ENCODE peak calls at places on chromosomes 4 and X, in six cellular contexts. E is GM23248; F is CD8-positive, alpha-beta memory T cell; M is lower lobe of right lung; T is ovary; W is left lung. S is an unnamed sample. For H3K9me3, the result is how much of the 10 kb centered on the place peaks cover.

GRCh38 chr4:110164251-110164650 is 34.2 kb downstream of the ELOVL6 start:
- DNase-seq in F (no peak), W (no peak), T (no peak), E (peak), M (no peak), S (peak)

GRCh38 chr4:13322681-13323101 is 161.4 kb downstream of the RAB28 start:
- DNase-seq in T (no peak), F (no peak), E (peak), M (no peak), W (no peak), S (no peak)

GRCh38 chrX:110125435-110125834 is 122.5 kb downstream of the TMEM164 start:
- DNase-seq in E (no peak), M (no peak), F (no peak), T (no peak), W (no peak), S (no peak)

GRCh38 chr4:72302981-72303704 is 265.9 kb downstream of the ADAMTS3 start:
- DNase-seq in T (no peak), F (no peak), M (no peak), W (no peak), E (peak), S (peak)

GRCh38 chr4:12421364-12421763 is 992.7 kb upstream of the HS3ST1 start:
- DNase-seq in W (no peak), T (no peak), M (no peak), F (no peak), E (no peak), S (no peak)

GRCh38 chrX:40402771-40403533 is 177.8 kb upstream of the ATP6AP2 start:
- DNase-seq in M (no peak), F (no peak), T (peak), W (peak), E (peak), S (peak)

GRCh38 chrX:46588263-46588662 is 14.7 kb downstream of the CHST7 start:
- DNase-seq in F (no peak), E (peak), M (no peak), W (no peak), T (no peak), S (no peak)

GRCh38 chrX:12865359-12865758 is 1.5 kb upstream of the TLR7 start:
- DNase-seq in T (no peak), F (no peak), E (no peak), W (no peak), M (no peak), S (no peak)

GRCh38 chr4:184649971-184650855 is 675 bp downstream of the PRIMPOL start:
- DNase-seq in E (peak), W (peak), F (no peak), M (no peak), T (no peak), S (peak)

GRCh38 chrX:143462696-143463095 is 54.6 kb downstream of the SPANXN3 start:
- DNase-seq in T (no peak), W (no peak), M (no peak), F (no peak), E (no peak), S (no peak)

GRCh38 chr4:5144384-5144783 is 93.1 kb downstream of the STK32B start:
- DNase-seq in E (no peak), T (no peak), W (no peak), F (no peak), M (no peak), S (no peak)

GRCh38 chr4:4333265-4333706 is 43.2 kb downstream of the ZBTB49 start:
- DNase-seq in F (no peak), T (peak), E (peak), M (peak), W (peak), S (no peak)

GRCh38 chr4:81040175-81040659 is 9.7 kb downstream of the BMP3 start:
- DNase-seq in F (no peak), T (no peak), W (no peak), E (peak), M (no peak), S (peak)

GRCh38 chrX:148878371-148878770 is 378.0 kb downstream of the AFF2 start:
- DNase-seq in M (no peak), F (no peak), T (no peak), W (no peak), E (peak), S (no peak)

GRCh38 chrX:107454302-107454701 is 4.8 kb downstream of the FRMPD3 start:
- DNase-seq in M (no peak), F (peak), W (no peak), E (peak), T (no peak), S (no peak)

GRCh38 chr4:47668810-47669408 is 169.0 kb downstream of the CORIN start:
- DNase-seq in F (no peak), W (no peak), M (no peak), T (no peak), E (peak), S (peak)

GRCh38 chr4:48129307-48130014 is 4.6 kb downstream of the TXK start:
- DNase-seq in M (no peak), T (peak), E (no peak), W (no peak), F (no peak), S (peak)

GRCh38 chr4:169345207-169345788 is 74.5 kb upstream of the SH3RF1 start:
- DNase-seq in M (no peak), W (no peak), F (no peak), E (peak), T (no peak), S (no peak)

GRCh38 chrX:1873671-1874070 is 258.8 kb downstream of the ASMT start:
- DNase-seq in M (no peak), F (no peak), T (no peak), W (no peak), E (no peak), S (no peak)

GRCh38 chrX:1874899-1875298 is 260.0 kb downstream of the ASMT start:
- DNase-seq in M (no peak), T (no peak), F (no peak), W (no peak), E (no peak), S (no peak)

GRCh38 chrX:1870421-1870820 is 255.6 kb downstream of the ASMT start:
- DNase-seq in F (no peak), M (no peak), E (no peak), W (no peak), T (no peak), S (no peak)

GRCh38 chrX:1874416-1874815 is 259.6 kb downstream of the ASMT start:
- DNase-seq in E (no peak), M (no peak), T (no peak), W (no peak), F (no peak), S (no peak)

DNA sequence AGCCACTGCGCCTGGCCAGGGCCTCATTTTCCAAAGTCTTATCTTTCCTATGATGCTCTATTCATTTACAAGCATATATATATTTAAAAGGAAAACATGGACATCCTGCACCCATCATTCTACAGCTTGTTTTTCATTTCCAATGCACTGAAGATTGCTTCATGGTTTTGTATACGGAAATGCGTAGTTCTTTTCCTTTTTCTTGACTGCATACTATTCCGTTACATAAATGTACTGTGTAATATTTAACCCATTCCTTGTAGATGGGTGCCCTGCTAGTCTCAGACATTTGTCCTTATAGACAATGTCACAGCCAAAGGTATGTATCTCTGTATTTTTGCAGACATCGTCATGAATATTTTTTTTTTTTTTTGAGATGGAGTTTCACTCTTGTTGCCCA is 257.0 kb downstream of the ASMT start:
- DNase-seq in F (no peak), E (no peak), M (no peak), T (no peak), W (no peak), S (no peak)
- H3K9me3 ChIP-seq in F (under half), E (under half), M (under half), T (under half), W (under half), S (under half)

GRCh38 chrX:53308836-53309235 is 27.5 kb upstream of the IQSEC2 start:
- DNase-seq in F (no peak), E (no peak), W (no peak), M (no peak), T (no peak), S (no peak)
- H3K9me3 ChIP-seq in F (under half), E (under half), W (under half), M (under half), T (under half), S (under half)

DNA sequence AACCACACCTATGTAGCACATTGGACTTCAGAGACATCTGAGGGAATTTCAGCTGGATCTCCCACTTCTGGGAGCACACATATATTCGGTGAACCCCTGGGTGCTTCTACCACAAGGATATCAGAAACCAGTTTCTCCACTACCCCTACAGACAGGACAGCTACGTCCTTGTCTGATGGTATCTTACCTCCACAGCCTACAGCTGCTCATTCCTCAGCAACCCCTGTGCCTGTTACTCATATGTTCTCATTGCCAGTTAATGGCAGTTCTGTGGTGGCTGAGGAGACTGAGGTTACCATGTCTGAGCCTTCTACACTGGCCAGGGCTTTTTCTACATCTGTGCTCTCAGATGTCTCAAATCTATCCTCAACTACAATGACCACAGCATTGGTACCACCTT is 45.7 kb downstream of the ADGRG4 start:
- DNase-seq in F (no peak), W (no peak), T (no peak), E (no peak), M (no peak), S (no peak)
- H3K9me3 ChIP-seq in F (under half), W (under half), T (under half), E (under half), M (under half), S (under half)

DNA sequence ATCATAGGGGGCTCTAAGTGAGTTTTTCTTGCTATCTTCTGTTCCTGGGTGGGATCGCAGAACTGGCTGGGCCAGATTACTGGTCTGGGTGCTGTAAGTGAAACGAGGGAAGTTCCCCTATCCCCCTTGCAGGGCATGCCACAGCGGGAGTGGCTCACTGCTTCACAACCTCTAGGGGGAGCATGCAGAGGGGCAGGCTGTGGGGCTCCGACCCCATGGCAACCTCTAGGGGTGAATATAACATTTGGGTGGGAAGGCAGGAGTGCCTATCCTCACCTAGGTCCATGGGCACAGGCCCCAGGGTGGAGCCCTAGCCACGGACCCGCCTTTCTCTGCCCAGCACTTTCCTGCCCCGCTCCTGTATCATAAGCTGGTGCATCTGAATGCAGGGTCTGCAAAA is 1.7 kb upstream of the RRAGB start:
- DNase-seq in W (no peak), E (no peak), F (no peak), T (no peak), M (no peak), S (no peak)
- H3K9me3 ChIP-seq in W (under half), E (under half), F (under half), T (under half), M (under half), S (under half)